ENCODE peak calls at places on chromosomes 12 and 14, in eight cellular contexts. One of them, this sample, is unnamed.

GRCh38 chr12:39375206-39375808 is 67.6 kb downstream of the KIF21A start:
- DNase-seq in Peyer's patch: no peak
- DNase-seq in GM12878: no peak
- DNase-seq in GM12891: no peak
- DNase-seq in prostate gland: no peak
- DNase-seq in stomach: no peak
- DNase-seq in suprapubic skin: no peak
- DNase-seq in lower leg skin: no peak
- DNase-seq in this sample: no peak

GRCh38 chr12:21471294-21471693 is 30.1 kb downstream of the RECQL start:
- DNase-seq in stomach: no peak
- DNase-seq in suprapubic skin: no peak
- DNase-seq in prostate gland: no peak
- DNase-seq in Peyer's patch: no peak
- DNase-seq in GM12891: no peak
- DNase-seq in lower leg skin: no peak
- DNase-seq in GM12878: no peak
- DNase-seq in this sample: no peak

GRCh38 chr14:36524874-36525745 is 5.1 kb upstream of the NKX2-1 start:
- DNase-seq in suprapubic skin: no peak
- DNase-seq in Peyer's patch: peak
- DNase-seq in lower leg skin: no peak
- DNase-seq in stomach: no peak
- DNase-seq in prostate gland: no peak
- DNase-seq in GM12878: no peak
- DNase-seq in GM12891: no peak
- DNase-seq in this sample: no peak

GRCh38 chr14:69266572-69267345 is 6.8 kb downstream of the GALNT16 start:
- DNase-seq in suprapubic skin: peak
- DNase-seq in stomach: no peak
- DNase-seq in GM12878: no peak
- DNase-seq in lower leg skin: no peak
- DNase-seq in prostate gland: no peak
- DNase-seq in GM12891: no peak
- DNase-seq in Peyer's patch: no peak
- DNase-seq in this sample: no peak

GRCh38 chr12:9721394-9722092 is 11.4 kb downstream of the CLECL1 start:
- DNase-seq in stomach: no peak
- DNase-seq in lower leg skin: no peak
- DNase-seq in prostate gland: no peak
- DNase-seq in Peyer's patch: no peak
- DNase-seq in GM12891: no peak
- DNase-seq in GM12878: peak
- DNase-seq in suprapubic skin: no peak
- DNase-seq in this sample: no peak

GRCh38 chr14:68552597-68552996 is 240.3 kb downstream of the ZFP36L1 start:
- DNase-seq in lower leg skin: no peak
- DNase-seq in prostate gland: no peak
- DNase-seq in stomach: no peak
- DNase-seq in GM12878: no peak
- DNase-seq in suprapubic skin: peak
- DNase-seq in Peyer's patch: no peak
- DNase-seq in GM12891: no peak
- DNase-seq in this sample: no peak

GRCh38 chr14:23160924-23161522 is 22.4 kb downstream of the SLC7A8 start:
- DNase-seq in lower leg skin: peak
- DNase-seq in prostate gland: peak
- DNase-seq in Peyer's patch: no peak
- DNase-seq in stomach: peak
- DNase-seq in suprapubic skin: no peak
- DNase-seq in GM12878: no peak
- DNase-seq in GM12891: no peak
- DNase-seq in this sample: peak

GRCh38 chr12:5309654-5310053 is 122.3 kb upstream of the NTF3 start:
- DNase-seq in stomach: no peak
- DNase-seq in lower leg skin: peak
- DNase-seq in prostate gland: peak
- DNase-seq in Peyer's patch: peak
- DNase-seq in suprapubic skin: peak
- DNase-seq in GM12878: no peak
- DNase-seq in GM12891: no peak
- DNase-seq in this sample: no peak

GRCh38 chr12:58877243-58877743 is 43.0 kb downstream of the LRIG3 start:
- DNase-seq in suprapubic skin: no peak
- DNase-seq in GM12878: no peak
- DNase-seq in prostate gland: peak
- DNase-seq in stomach: peak
- DNase-seq in GM12891: no peak
- DNase-seq in Peyer's patch: no peak
- DNase-seq in lower leg skin: no peak
- DNase-seq in this sample: peak

GRCh38 chr14:99026471-99026870 is 245.5 kb downstream of the BCL11B start:
- DNase-seq in GM12891: no peak
- DNase-seq in Peyer's patch: no peak
- DNase-seq in stomach: no peak
- DNase-seq in GM12878: no peak
- DNase-seq in lower leg skin: peak
- DNase-seq in prostate gland: no peak
- DNase-seq in suprapubic skin: no peak
- DNase-seq in this sample: no peak

GRCh38 chr14:93183596-93184317 is 940 bp downstream of the MOAP1 start:
- DNase-seq in lower leg skin: peak
- DNase-seq in Peyer's patch: no peak
- DNase-seq in GM12878: no peak
- DNase-seq in prostate gland: peak
- DNase-seq in GM12891: no peak
- DNase-seq in suprapubic skin: no peak
- DNase-seq in stomach: no peak
- DNase-seq in this sample: no peak

GRCh38 chr12:63802012-63802608 is 22.4 kb downstream of the RXYLT1 start:
- DNase-seq in suprapubic skin: no peak
- DNase-seq in lower leg skin: no peak
- DNase-seq in prostate gland: no peak
- DNase-seq in GM12891: no peak
- DNase-seq in GM12878: no peak
- DNase-seq in stomach: no peak
- DNase-seq in Peyer's patch: no peak
- DNase-seq in this sample: no peak

GRCh38 chr12:100733817-100734593 is 60.6 kb upstream of the ANO4 start:
- DNase-seq in suprapubic skin: no peak
- DNase-seq in GM12891: no peak
- DNase-seq in Peyer's patch: no peak
- DNase-seq in lower leg skin: no peak
- DNase-seq in GM12878: no peak
- DNase-seq in stomach: no peak
- DNase-seq in prostate gland: no peak
- DNase-seq in this sample: no peak

GRCh38 chr12:104501115-104501514 is 44.4 kb downstream of the CHST11 start:
- DNase-seq in prostate gland: no peak
- DNase-seq in Peyer's patch: no peak
- DNase-seq in suprapubic skin: no peak
- DNase-seq in lower leg skin: no peak
- DNase-seq in GM12878: no peak
- DNase-seq in stomach: no peak
- DNase-seq in GM12891: no peak
- DNase-seq in this sample: no peak

GRCh38 chr14:57974896-57975295 is 109.0 kb upstream of the SLC35F4 start:
- DNase-seq in GM12891: no peak
- DNase-seq in GM12878: no peak
- DNase-seq in stomach: no peak
- DNase-seq in Peyer's patch: no peak
- DNase-seq in suprapubic skin: no peak
- DNase-seq in prostate gland: no peak
- DNase-seq in lower leg skin: no peak
- DNase-seq in this sample: no peak
- TF ChIP-seq POLR2A in GM12891: no peak
- TF ChIP-seq POLR2A in GM12878: no peak
- TF ChIP-seq POLR2A in stomach: no peak
- TF ChIP-seq POLR2A in Peyer's patch: no peak
- TF ChIP-seq POLR2A in suprapubic skin: no peak
- TF ChIP-seq POLR2A in prostate gland: no peak
- TF ChIP-seq POLR2A in lower leg skin: no peak
- TF ChIP-seq POLR2A in this sample: no peak

GRCh38 chr14:33150662-33151061 is 212.0 kb downstream of the NPAS3 start:
- DNase-seq in suprapubic skin: no peak
- DNase-seq in Peyer's patch: no peak
- DNase-seq in GM12878: no peak
- DNase-seq in stomach: no peak
- DNase-seq in prostate gland: no peak
- DNase-seq in lower leg skin: no peak
- DNase-seq in GM12891: no peak
- DNase-seq in this sample: no peak
- TF ChIP-seq POLR2A in suprapubic skin: no peak
- TF ChIP-seq POLR2A in Peyer's patch: no peak
- TF ChIP-seq POLR2A in GM12878: no peak
- TF ChIP-seq POLR2A in stomach: no peak
- TF ChIP-seq POLR2A in prostate gland: no peak
- TF ChIP-seq POLR2A in lower leg skin: no peak
- TF ChIP-seq POLR2A in GM12891: no peak
- TF ChIP-seq POLR2A in this sample: no peak

GRCh38 chr12:128796439-128797118 is 27.2 kb downstream of the SLC15A4 start:
- DNase-seq in prostate gland: no peak
- DNase-seq in stomach: no peak
- DNase-seq in suprapubic skin: no peak
- DNase-seq in GM12891: no peak
- DNase-seq in GM12878: no peak
- DNase-seq in Peyer's patch: no peak
- DNase-seq in lower leg skin: no peak
- DNase-seq in this sample: no peak
- TF ChIP-seq POLR2A in prostate gland: no peak
- TF ChIP-seq POLR2A in stomach: no peak
- TF ChIP-seq POLR2A in suprapubic skin: no peak
- TF ChIP-seq POLR2A in GM12891: no peak
- TF ChIP-seq POLR2A in GM12878: peak
- TF ChIP-seq POLR2A in Peyer's patch: no peak
- TF ChIP-seq POLR2A in lower leg skin: no peak
- TF ChIP-seq POLR2A in this sample: no peak

GRCh38 chr14:100827140-100827517 is 1.2 kb downstream of the MEG3 start:
- DNase-seq in Peyer's patch: no peak
- DNase-seq in stomach: no peak
- DNase-seq in suprapubic skin: no peak
- DNase-seq in lower leg skin: no peak
- DNase-seq in prostate gland: no peak
- DNase-seq in GM12878: no peak
- DNase-seq in GM12891: no peak
- DNase-seq in this sample: no peak
- TF ChIP-seq POLR2A in Peyer's patch: no peak
- TF ChIP-seq POLR2A in stomach: no peak
- TF ChIP-seq POLR2A in suprapubic skin: no peak
- TF ChIP-seq POLR2A in lower leg skin: no peak
- TF ChIP-seq POLR2A in prostate gland: no peak
- TF ChIP-seq POLR2A in GM12878: no peak
- TF ChIP-seq POLR2A in GM12891: no peak
- TF ChIP-seq POLR2A in this sample: no peak